ENCODE peak calls at places on chromosomes 5 and 9, in four cellular contexts. N, K, D and J are unnamed samples.

GRCh38 chr5:82538339-82539034 is 260.3 kb upstream of the RPS23 start:
- DNase-seq in K (no peak), N (no peak), D (no peak), J (no peak)

GRCh38 chr9:87290241-87290700 is 207.4 kb upstream of the DAPK1 start:
- DNase-seq in K (no peak), N (no peak), D (no peak), J (no peak)

GRCh38 chr5:157541452-157542118 is 34.0 kb downstream of the ADAM19 start:
- DNase-seq in K (no peak), N (peak; percentile 96), D (no peak), J (no peak)

GRCh38 chr5:127588368-127588767 is 60.5 kb upstream of the CTXN3 start:
- DNase-seq in K (no peak), D (no peak), N (no peak), J (no peak)

GRCh38 chr5:179141867-179142266 is 81.7 kb downstream of the ZNF354C start:
- DNase-seq in D (no peak), K (no peak), N (no peak), J (no peak)

GRCh38 chr9:116267021-116267420 is 113.4 kb downstream of the PAPPA start:
- DNase-seq in D (no peak), K (no peak), N (no peak), J (no peak)

GRCh38 chr9:14633148-14633547 is 60.1 kb downstream of the ZDHHC21 start:
- DNase-seq in K (no peak), D (no peak), N (no peak), J (no peak)

GRCh38 chr5:1320436-1321344 is 24.2 kb downstream of the CLPTM1L start:
- DNase-seq in N (no peak), D (no peak), K (no peak), J (no peak)

GRCh38 chr9:136644343-136644592 is 18.4 kb upstream of the EGFL7 start:
- DNase-seq in N (peak; percentile 78), D (no peak), K (no peak), J (no peak)

GRCh38 chr5:61974680-61975079 is 331.3 kb upstream of the KIF2A start:
- DNase-seq in D (no peak), K (no peak), N (peak; percentile 73), J (no peak)

GRCh38 chr5:1437876-1438559 is 7.2 kb downstream of the SLC6A3 start:
- DNase-seq in N (no peak), D (no peak), K (peak; percentile 54), J (no peak)

GRCh38 chr5:71782393-71782770 is 63.3 kb downstream of the CARTPT start:
- DNase-seq in D (no peak), K (no peak), N (peak; percentile 8), J (no peak)

GRCh38 chr5:141677415-141677814 is 4.6 kb downstream of the ARAP3 start:
- DNase-seq in K (no peak), N (no peak), D (no peak), J (no peak)

GRCh38 chr5:100668511-100668910 is 133.3 kb downstream of the FAM174A start:
- DNase-seq in D (no peak), K (no peak), N (no peak), J (no peak)

GRCh38 chr5:100186181-100186580 is 349.0 kb upstream of the FAM174A start:
- DNase-seq in N (no peak), K (no peak), D (no peak), J (no peak)

GRCh38 chr5:73417307-73418035 is 31.1 kb downstream of the FOXD1 start:
- DNase-seq in N (no peak), D (no peak), K (peak; percentile 80), J (no peak)

GRCh38 chr5:141513627-141514329 is 24.9 kb downstream of the PCDHGC5 start:
- DNase-seq in D (peak; percentile 28), N (peak; percentile 30), K (peak; percentile 87), J (no peak)

GRCh38 chr9:135230817-135231520 is 143.5 kb downstream of the OLFM1 start:
- DNase-seq in K (no peak), D (no peak), N (no peak), J (no peak)

GRCh38 chr9:132181796-132182521 is 20.1 kb downstream of the NTNG2 start:
- DNase-seq in D (no peak), N (no peak), K (no peak), J (no peak)